ENCODE peak calls at places on chromosomes 12 and 14, in five cellular contexts. U is activated CD8-positive, alpha-beta T cell treated with anti-CD3 and anti-CD28 coated beads for 36 hours; V is NCI-H1694 treated with DMSO at 0.1 percent for 48 hours; B is aorta; Y is GM04504. F is an unnamed sample.

GRCh38 chr14:61130512-61131260 is 149.6 kb downstream of the SLC38A6 start:
- DNase-seq in U (no peak), V (no peak), B (no peak), Y (no peak), F (no peak)

GRCh38 chr12:62103736-62104135 is 156.5 kb upstream of the USP15 start:
- DNase-seq in U (no peak), V (no peak), B (no peak), Y (no peak), F (no peak)

GRCh38 chr12:125453751-125454150 is 388.5 kb downstream of the AACS start:
- DNase-seq in U (no peak), V (no peak), B (no peak), Y (no peak), F (no peak)

GRCh38 chr12:114512351-114512750 is 106.4 kb upstream of the TBX5 start:
- DNase-seq in U (no peak), V (no peak), B (no peak), Y (no peak), F (no peak)

GRCh38 chr14:67729072-67729561 is 27.4 kb downstream of the RDH12 start:
- DNase-seq in U (no peak), V (no peak), B (no peak), Y (no peak), F (no peak)

GRCh38 chr14:105153331-105153731 is 15.2 kb downstream of the JAG2 start:
- DNase-seq in U (no peak), V (no peak), B (peak; percentile 82), Y (no peak), F (no peak)

GRCh38 chr14:90491221-90491867 is 94.5 kb downstream of the CALM1 start:
- DNase-seq in U (no peak), V (peak; percentile 48), B (peak; percentile 95), Y (peak; percentile 13), F (no peak)

GRCh38 chr12:100539209-100539608 is 34.3 kb upstream of the GAS2L3 start:
- DNase-seq in U (peak; percentile 25), V (no peak), B (no peak), Y (no peak), F (peak; percentile 34)

GRCh38 chr12:1019283-1019682 is 28.3 kb downstream of the ERC1 start:
- DNase-seq in U (no peak), V (no peak), B (no peak), Y (no peak), F (no peak)

GRCh38 chr12:9115731-9116689 is at the start of gene A2M:
- DNase-seq in U (no peak), V (no peak), B (no peak), Y (no peak), F (no peak)

GRCh38 chr14:99821519-99822165 is 28.4 kb downstream of the EML1 start:
- DNase-seq in U (peak; percentile 55), V (no peak), B (no peak), Y (peak; percentile 68), F (no peak)

GRCh38 chr14:31876741-31877140 is 200.4 kb upstream of the ARHGAP5 start:
- DNase-seq in U (no peak), V (no peak), B (no peak), Y (no peak), F (no peak)

GRCh38 chr12:14886271-14886670 is 617 bp upstream of the MGP start:
- DNase-seq in U (no peak), V (no peak), B (no peak), Y (no peak), F (no peak)

GRCh38 chr12:91326043-91327027 is 143.7 kb upstream of the DCN start:
- DNase-seq in U (peak; percentile 49), V (no peak), B (no peak), Y (no peak), F (peak; percentile 54)

GRCh38 chr12:8860165-8860961 is 37.9 kb downstream of the A2ML1 start:
- DNase-seq in U (peak; percentile 50), V (peak; percentile 14), B (no peak), Y (no peak), F (peak; percentile 62)

GRCh38 chr14:94320243-94320642 is 2.9 kb downstream of the SERPINA6 start:
- DNase-seq in U (no peak), V (peak; percentile 28), B (no peak), Y (no peak), F (peak; percentile 35)

GRCh38 chr14:55976619-55977018 is 141.6 kb upstream of the PELI2 start:
- DNase-seq in U (no peak), V (no peak), B (no peak), Y (no peak), F (no peak)

GRCh38 chr12:101298426-101298825 is 18.5 kb downstream of the UTP20 start:
- DNase-seq in U (no peak), V (no peak), B (no peak), Y (peak; percentile 12), F (no peak)

GRCh38 chr14:104356738-104357688 is 218.6 kb downstream of the KIF26A start:
- DNase-seq in U (no peak), V (no peak), B (no peak), Y (no peak), F (no peak)

GRCh38 chr12:11812558-11813421 is 163.3 kb downstream of the ETV6 start:
- DNase-seq in U (peak; percentile 15), V (peak; percentile 80), B (no peak), Y (no peak), F (peak; percentile 78)

GRCh38 chr14:96016761-96017160 is 22.4 kb upstream of the C14orf132 start:
- DNase-seq in U (no peak), V (no peak), B (no peak), Y (no peak), F (no peak)

GRCh38 chr14:100827140-100827517 is 1.2 kb downstream of the MEG3 start:
- DNase-seq in U (no peak), V (no peak), B (no peak), Y (no peak), F (no peak)

GRCh38 chr12:66107451-66107915 is 23.1 kb downstream of the LLPH start:
- DNase-seq in U (peak; percentile 58), V (peak; percentile 55), B (no peak), Y (peak; percentile 84), F (peak; percentile 91)

F was measured in GM12865.